ENCODE peak calls at places on chromosomes 5 and 9, in nine cellular contexts. X is A549, V is nephron progenitor cell, P is mucosa of descending colon, G is neural crest cell, F is tibial artery, N is OCI-LY7, S is MM.1S, I is fibroblast of pulmonary artery. K is an unnamed sample.
A peak's percentile ranks its signal among the peaks of the same experiment; 100 is the strongest.

GRCh38 chr5:9533096-9533495 is 12.8 kb downstream of the SEMA5A start:
- DNase-seq in F (no peak), P (no peak), S (no peak), N (no peak), I (no peak), X (no peak), V (no peak), G (no peak), K (no peak)

GRCh38 chr5:43649256-43649655 is 46.3 kb downstream of the NNT start:
- DNase-seq in P (no peak), V (no peak), N (no peak), I (peak; percentile 55), S (no peak), X (no peak), G (no peak), F (no peak), K (no peak)

GRCh38 chr9:13939129-13939528 is 374.8 kb downstream of the NFIB start:
- DNase-seq in P (no peak), G (no peak), F (no peak), N (no peak), X (no peak), I (peak; percentile 96), S (peak; percentile 7), V (no peak), K (no peak)

GRCh38 chr9:76810377-76810957 is 46.2 kb downstream of the PCA3 start:
- DNase-seq in X (peak; percentile 73), P (no peak), F (peak; percentile 38), G (peak; percentile 49), V (peak; percentile 60), N (peak; percentile 36), S (peak; percentile 35), I (peak; percentile 84), K (peak; percentile 39)

GRCh38 chr5:129945031-129945430 is 40.8 kb downstream of the CHSY3 start:
- DNase-seq in V (no peak), N (no peak), I (peak; percentile 75), S (no peak), P (no peak), X (no peak), F (no peak), G (no peak), K (no peak)

GRCh38 chr5:109063223-109063622 is 315.5 kb downstream of the FER start:
- DNase-seq in P (no peak), N (no peak), X (no peak), S (peak; percentile 2), F (no peak), G (no peak), V (no peak), I (peak; percentile 21), K (no peak)

GRCh38 chr9:131734165-131734610 is 5.7 kb downstream of the RAPGEF1 start:
- DNase-seq in S (peak; percentile 54), N (peak; percentile 58), X (peak; percentile 52), I (peak; percentile 47), V (no peak), G (no peak), F (no peak), P (peak; percentile 87), K (no peak)

GRCh38 chr5:17282283-17283120 is 65.1 kb downstream of the BASP1 start:
- DNase-seq in I (no peak), N (peak; percentile 92), X (no peak), G (no peak), S (peak; percentile 82), V (no peak), P (no peak), F (no peak), K (peak; percentile 76)

GRCh38 chr5:150540615-150541396 is 32.9 kb downstream of the NDST1 start:
- DNase-seq in P (no peak), I (peak; percentile 97), N (no peak), X (no peak), F (peak; percentile 46), S (no peak), G (no peak), V (no peak), K (no peak)

GRCh38 chr5:39717186-39717897 is 292.6 kb upstream of the DAB2 start:
- DNase-seq in V (no peak), N (no peak), F (no peak), I (peak; percentile 17), P (no peak), S (no peak), G (no peak), X (no peak), K (no peak)

GRCh38 chr5:177312649-177313181 is 1.0 kb upstream of the MXD3 start:
- DNase-seq in V (peak; percentile 48), N (peak; percentile 92), I (no peak), S (peak; percentile 86), G (no peak), F (no peak), P (peak; percentile 67), X (peak; percentile 65), K (no peak)

GRCh38 chr9:1979815-1980367 is 35.3 kb upstream of the SMARCA2 start:
- DNase-seq in G (no peak), V (no peak), N (no peak), I (peak; percentile 60), P (no peak), X (no peak), S (peak; percentile 74), F (no peak), K (no peak)

GRCh38 chr9:138102246-138103051 is 224.9 kb downstream of the CACNA1B start:
- DNase-seq in I (no peak), N (no peak), G (no peak), P (no peak), X (no peak), F (no peak), V (no peak), S (no peak), K (peak; percentile 11)

GRCh38 chr9:96206156-96206751 is 95.7 kb downstream of the HSD17B3 start:
- DNase-seq in S (no peak), X (no peak), I (no peak), V (no peak), P (no peak), G (no peak), N (no peak), F (no peak), K (no peak)

GRCh38 chr5:31815394-31815793 is 176.5 kb downstream of the PDZD2 start:
- DNase-seq in V (no peak), P (no peak), N (no peak), I (no peak), F (no peak), S (no peak), X (no peak), G (no peak), K (no peak)

GRCh38 chr5:7261049-7261448 is 134.9 kb upstream of the ADCY2 start:
- DNase-seq in X (peak; percentile 50), G (peak; percentile 23), P (no peak), N (peak; percentile 24), F (no peak), I (peak; percentile 3), S (peak; percentile 63), V (peak; percentile 30), K (peak; percentile 15)

GRCh38 chr5:167577616-167578015 is 713.8 kb upstream of the WWC1 start:
- DNase-seq in P (no peak), N (no peak), I (no peak), V (no peak), X (no peak), G (no peak), F (no peak), S (no peak), K (no peak)

GRCh38 chr5:167574381-167574780 is 717.1 kb upstream of the WWC1 start:
- DNase-seq in F (no peak), P (no peak), S (no peak), V (no peak), I (no peak), N (no peak), G (no peak), X (no peak), K (no peak)

GRCh38 chr5:167573274-167574127 is 717.9 kb upstream of the WWC1 start:
- DNase-seq in X (no peak), N (no peak), P (no peak), I (peak; percentile 55), V (peak; percentile 52), S (peak; percentile 50), G (peak; percentile 36), F (no peak), K (no peak)

GRCh38 chr5:167576928-167577327 is 714.5 kb upstream of the WWC1 start:
- DNase-seq in F (no peak), N (no peak), I (no peak), G (no peak), X (no peak), P (no peak), V (no peak), S (no peak), K (no peak)

DNA sequence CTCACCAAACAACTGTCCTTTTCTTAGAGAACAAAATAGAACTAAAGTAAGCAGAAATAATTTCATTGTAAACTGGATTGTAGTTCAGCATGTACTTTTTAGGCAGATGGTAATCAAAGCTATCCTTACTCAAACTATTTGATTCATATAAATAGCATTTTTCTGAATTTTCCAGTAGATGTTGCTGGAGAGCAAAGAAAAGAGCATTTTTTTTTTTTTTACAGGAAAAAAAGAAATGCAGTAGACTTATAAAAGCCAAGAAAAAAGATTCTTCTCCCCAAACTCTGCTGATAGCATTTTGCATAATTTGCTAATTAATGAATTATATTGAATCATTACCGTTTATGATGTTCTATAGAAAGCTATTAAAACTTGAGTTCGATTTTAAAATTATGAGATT is 715.3 kb upstream of the WWC1 start:
- DNase-seq in G (no peak), S (no peak), X (no peak), I (no peak), F (no peak), N (no peak), P (no peak), V (no peak), K (no peak)
- TF ChIP-seq CTCF in G (no peak), S (no peak), X (peak; percentile 35), I (no peak), F (no peak), N (no peak), P (no peak), V (no peak), K (no peak)

DNA sequence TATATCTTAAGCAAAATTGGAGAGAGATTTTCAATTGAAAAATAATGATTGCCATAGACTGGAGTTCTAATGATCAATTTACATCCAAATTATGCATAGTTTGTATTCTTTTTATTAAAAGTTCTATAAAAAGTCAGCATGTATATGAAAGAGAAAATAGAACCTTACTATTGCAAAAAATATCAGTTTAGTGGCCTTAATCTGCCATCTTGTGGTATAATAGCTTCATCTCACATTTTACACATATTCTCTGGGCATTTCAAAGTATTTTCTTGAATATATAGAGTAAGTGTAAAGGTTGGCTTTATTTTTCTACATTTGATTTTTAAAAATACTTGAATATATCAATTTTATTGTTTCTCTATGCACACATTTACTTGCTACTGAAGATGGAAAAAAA is 1858.6 kb upstream of the CDH9 start:
- DNase-seq in S (no peak), X (peak; percentile 16), G (no peak), V (no peak), N (no peak), F (no peak), I (peak; percentile 3), P (no peak), K (no peak)
- TF ChIP-seq CTCF in S (no peak), X (peak; percentile 39), G (peak; percentile 62), V (no peak), N (no peak), F (no peak), I (no peak), P (no peak), K (no peak)

GRCh38 chr9:16257604-16258003 is 612.9 kb downstream of the BNC2 start:
- DNase-seq in F (no peak), I (peak; percentile 45), V (no peak), X (peak; percentile 29), P (no peak), N (no peak), G (no peak), S (no peak), K (no peak)
- TF ChIP-seq CTCF in F (no peak), I (peak; percentile 81), V (peak; percentile 51), X (peak; percentile 22), P (no peak), N (peak; percentile 56), G (peak; percentile 56), S (peak; percentile 15), K (no peak)

GRCh38 chr5:18992264-18992663 is 995.7 kb downstream of the CDH18 start:
- DNase-seq in S (no peak), I (no peak), G (no peak), P (no peak), X (no peak), F (no peak), N (no peak), V (no peak), K (no peak)
- TF ChIP-seq CTCF in S (no peak), I (no peak), G (no peak), P (no peak), X (no peak), F (no peak), N (no peak), V (no peak), K (no peak)

K was measured in GM13977.